ENCODE peak calls at places on chromosomes 6 and 20, in seven cellular contexts. U, T, H, A, X, O and K are unnamed samples.

GRCh38 chr20:63911171-63911570 is 16.2 kb downstream of the DNAJC5 start:
- DNase-seq in U (no peak), T (peak; percentile 50), H (no peak), A (no peak), X (no peak), O (no peak), K (no peak)

GRCh38 chr6:82951389-82951788 is 114.3 kb downstream of the UBE3D start:
- DNase-seq in U (no peak), T (no peak), H (no peak), A (no peak), X (no peak), O (no peak), K (peak; percentile 74)

GRCh38 chr6:118382126-118382525 is 166.0 kb upstream of the PLN start:
- DNase-seq in U (no peak), T (no peak), H (no peak), A (no peak), X (no peak), O (no peak), K (no peak)

GRCh38 chr6:8059129-8059528 is 5.1 kb downstream of the BLOC1S5 start:
- DNase-seq in U (no peak), T (peak; percentile 63), H (no peak), A (no peak), X (peak; percentile 50), O (no peak), K (peak; percentile 25)

GRCh38 chr6:129281173-129281796 is 398.3 kb downstream of the LAMA2 start:
- DNase-seq in U (no peak), T (no peak), H (no peak), A (no peak), X (no peak), O (no peak), K (no peak)

GRCh38 chr6:125827788-125828313 is 37.1 kb downstream of the NCOA7 start:
- DNase-seq in U (no peak), T (no peak), H (no peak), A (no peak), X (no peak), O (no peak), K (no peak)

GRCh38 chr20:25477156-25477882 is 69.8 kb downstream of the GINS1 start:
- DNase-seq in U (no peak), T (no peak), H (no peak), A (no peak), X (no peak), O (no peak), K (no peak)

GRCh38 chr6:31452859-31453258 is 45.1 kb upstream of the MICB start:
- DNase-seq in U (no peak), T (no peak), H (no peak), A (no peak), X (no peak), O (no peak), K (no peak)

GRCh38 chr6:90413867-90414266 is 117.2 kb upstream of the BACH2 start:
- DNase-seq in U (peak; percentile 68), T (peak; percentile 12), H (no peak), A (peak; percentile 88), X (peak; percentile 24), O (peak; percentile 58), K (no peak)

GRCh38 chr20:15849131-15849685 is 724.0 kb downstream of the KIF16B start:
- DNase-seq in U (no peak), T (no peak), H (no peak), A (no peak), X (no peak), O (no peak), K (no peak)

GRCh38 chr6:2713473-2714358 is 37.0 kb downstream of the MYLK4 start:
- DNase-seq in U (no peak), T (no peak), H (no peak), A (peak; percentile 40), X (no peak), O (no peak), K (peak; percentile 43)

GRCh38 chr6:108210557-108210956 is 44.7 kb downstream of the NR2E1 start:
- DNase-seq in U (no peak), T (no peak), H (no peak), A (no peak), X (no peak), O (no peak), K (no peak)

GRCh38 chr6:108211676-108212075 is 45.9 kb downstream of the NR2E1 start:
- DNase-seq in U (no peak), T (no peak), H (no peak), A (no peak), X (no peak), O (no peak), K (peak; percentile 68)

GRCh38 chr6:108203189-108204119 is 37.6 kb downstream of the NR2E1 start:
- DNase-seq in U (no peak), T (no peak), H (peak; percentile 62), A (peak; percentile 29), X (no peak), O (no peak), K (no peak)

GRCh38 chr6:108209738-108210137 is 43.9 kb downstream of the NR2E1 start:
- DNase-seq in U (no peak), T (no peak), H (no peak), A (no peak), X (no peak), O (no peak), K (no peak)

GRCh38 chr6:108207013-108207412 is 41.2 kb downstream of the NR2E1 start:
- DNase-seq in U (no peak), T (no peak), H (no peak), A (no peak), X (no peak), O (no peak), K (no peak)
- H4K8ac ChIP-seq in U (no peak overlapping the region), T (no peak overlapping the region), H (no peak overlapping the region), A (no peak overlapping the region), X (no peak overlapping the region), O (no peak overlapping the region), K (no peak overlapping the region)

GRCh38 chr6:157216570-157216969 is 106.7 kb downstream of the TMEM242 start:
- DNase-seq in U (no peak), T (no peak), H (no peak), A (no peak), X (no peak), O (peak; percentile 34), K (no peak)
- H4K8ac ChIP-seq in U (no peak overlapping the region), T (no peak overlapping the region), H (no peak overlapping the region), A (no peak overlapping the region), X (no peak overlapping the region), O (peak overlapping the region; percentile 26), K (no peak overlapping the region)

GRCh38 chr20:57001126-57001767 is 265.2 kb downstream of the BMP7 start:
- DNase-seq in U (no peak), T (no peak), H (no peak), A (no peak), X (no peak), O (no peak), K (peak; percentile 95)
- H4K8ac ChIP-seq in U (no peak overlapping the region), T (no peak overlapping the region), H (no peak overlapping the region), A (no peak overlapping the region), X (no peak overlapping the region), O (no peak overlapping the region), K (no peak overlapping the region)

GRCh38 chr6:35058041-35058675 is 83.0 kb downstream of the TCP11 start:
- DNase-seq in U (no peak), T (no peak), H (peak; percentile 56), A (no peak), X (no peak), O (no peak), K (no peak)
- H4K8ac ChIP-seq in U (no peak overlapping the region), T (no peak overlapping the region), H (no peak overlapping the region), A (no peak overlapping the region), X (no peak overlapping the region), O (no peak overlapping the region), K (no peak overlapping the region)

DNA sequence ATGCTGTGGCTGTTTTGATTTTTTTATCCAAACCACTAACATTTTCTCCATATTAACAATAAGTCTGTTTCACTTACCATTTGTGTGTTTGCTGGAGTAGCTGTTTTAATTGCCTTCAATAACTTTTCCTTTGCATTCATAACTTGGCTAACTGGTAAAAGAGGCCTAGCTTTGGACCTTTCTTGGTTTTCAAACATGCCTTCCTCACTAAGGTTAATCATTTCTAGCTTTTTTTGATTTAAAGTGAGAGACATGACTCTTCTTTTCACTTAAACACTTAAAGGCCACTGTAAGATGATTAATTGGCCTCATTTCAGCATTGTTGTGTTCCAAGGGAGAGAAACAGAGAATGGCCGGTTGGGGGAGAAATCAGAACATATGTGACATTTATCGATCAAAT is 2.9 kb downstream of the WFDC12 start:
- DNase-seq in U (no peak), T (no peak), H (no peak), A (no peak), X (no peak), O (no peak), K (no peak)
- H4K8ac ChIP-seq in U (no peak overlapping the region), T (no peak overlapping the region), H (no peak overlapping the region), A (no peak overlapping the region), X (no peak overlapping the region), O (no peak overlapping the region), K (no peak overlapping the region)

DNA sequence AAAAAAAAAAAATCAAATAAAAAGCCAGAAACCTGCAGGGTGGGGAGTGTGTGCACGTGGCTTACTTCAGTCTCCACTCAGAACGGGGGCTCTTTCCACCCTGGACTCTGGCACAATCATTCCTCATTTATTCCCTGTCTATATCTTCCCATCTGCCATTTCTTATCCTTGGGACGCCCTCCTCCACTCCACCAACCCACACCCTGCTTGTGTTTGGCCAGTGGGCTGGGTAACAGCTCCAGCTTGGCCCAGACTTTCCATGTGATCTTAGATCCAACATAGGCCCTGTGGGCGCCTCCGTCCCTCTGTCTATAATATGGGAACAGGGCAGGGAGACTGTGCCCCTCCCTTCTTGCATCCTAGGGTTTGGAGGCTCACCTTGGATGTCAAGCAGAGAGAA is 68.1 kb downstream of the CD40 start:
- DNase-seq in U (no peak), T (no peak), H (no peak), A (no peak), X (no peak), O (no peak), K (no peak)
- H4K8ac ChIP-seq in U (no peak overlapping the region), T (no peak overlapping the region), H (no peak overlapping the region), A (no peak overlapping the region), X (no peak overlapping the region), O (no peak overlapping the region), K (no peak overlapping the region)